ENCODE peak calls at places on chromosomes 11 and 22, in six cellular contexts. B is lower leg skin, C is pancreas, I is RWPE1, Q is brain microvascular endothelial cell, H is Calu3. X is an unnamed sample.

GRCh38 chr11:118406599-118407166 is 5.3 kb downstream of the ATP5MG start:
- DNase-seq in I (no peak), H (no peak), C (no peak), Q (peak), B (no peak), X (no peak)

GRCh38 chr11:79400717-79401330 is 40.0 kb downstream of the TENM4 start:
- DNase-seq in C (no peak), H (peak), B (no peak), Q (no peak), I (peak), X (peak)

GRCh38 chr11:64744544-64745218 is 739 bp upstream of the RASGRP2 start:
- DNase-seq in Q (no peak), H (no peak), B (no peak), I (no peak), C (no peak), X (no peak)

GRCh38 chr11:94417386-94417987 is 16.3 kb upstream of the GPR83 start:
- DNase-seq in H (no peak), B (no peak), Q (peak), I (no peak), C (no peak), X (peak)

GRCh38 chr11:28049338-28050216 is 58.4 kb downstream of the KIF18A start:
- DNase-seq in H (peak), C (no peak), B (no peak), Q (peak), I (peak), X (peak)

GRCh38 chr22:24026056-24026455 is 15.0 kb downstream of the CABIN1 start:
- DNase-seq in Q (no peak), B (no peak), C (no peak), I (no peak), H (no peak), X (no peak)

GRCh38 chr11:3208272-3208671 is 10.3 kb downstream of the MRGPRG start:
- DNase-seq in Q (no peak), C (no peak), I (no peak), B (no peak), H (no peak), X (no peak)

GRCh38 chr11:27234043-27234668 is 128.9 kb downstream of the CCDC34 start:
- DNase-seq in H (no peak), C (no peak), Q (peak), B (peak), I (peak), X (peak)

GRCh38 chr11:11735586-11735985 is 106.2 kb upstream of the USP47 start:
- DNase-seq in Q (no peak), I (no peak), H (no peak), C (no peak), B (no peak), X (no peak)

GRCh38 chr22:39221999-39222686 is 22.6 kb downstream of the PDGFB start:
- DNase-seq in Q (no peak), C (no peak), H (no peak), B (no peak), I (no peak), X (no peak)

GRCh38 chr11:34134765-34135164 is 29.3 kb downstream of the NAT10 start:
- DNase-seq in C (no peak), Q (no peak), B (no peak), H (no peak), I (no peak), X (no peak)

GRCh38 chr22:44758354-44758969 is 6.1 kb downstream of the ARHGAP8 start:
- DNase-seq in B (no peak), I (peak), C (no peak), Q (peak), H (no peak), X (peak)

GRCh38 chr11:91978747-91979146 is 245.9 kb upstream of the FAT3 start:
- DNase-seq in I (peak), C (no peak), H (no peak), B (no peak), Q (no peak), X (peak)

GRCh38 chr11:63567044-63567840 is 4.1 kb upstream of the PLAAT2 start:
- DNase-seq in B (peak), H (peak), I (peak), Q (peak), C (no peak), X (peak)

GRCh38 chr11:12274558-12275197 is 102.7 kb upstream of the PARVA start:
- DNase-seq in I (no peak), H (no peak), C (no peak), B (no peak), Q (peak), X (no peak)

GRCh38 chr11:1782026-1782696 is 18.4 kb upstream of the CTSD start:
- DNase-seq in B (no peak), I (no peak), Q (no peak), H (no peak), C (peak), X (no peak)

GRCh38 chr22:22746963-22747933 is 102.8 kb downstream of the GGTLC2 start:
- DNase-seq in C (no peak), H (no peak), I (no peak), Q (no peak), B (no peak), X (no peak)

GRCh38 chr11:134555510-134555909 is 143.5 kb upstream of the B3GAT1 start:
- DNase-seq in H (no peak), Q (no peak), C (no peak), B (no peak), I (no peak), X (no peak)

GRCh38 chr11:129460714-129461113 is 85.1 kb downstream of the BARX2 start:
- DNase-seq in I (no peak), Q (no peak), C (no peak), H (no peak), B (no peak), X (no peak)

GRCh38 chr22:44304354-44304753 is 8.4 kb downstream of the SHISAL1 start:
- DNase-seq in Q (no peak), I (no peak), C (no peak), B (no peak), H (no peak), X (peak)

GRCh38 chr22:25182131-25183110 is 17.2 kb upstream of the CRYBB3 start:
- DNase-seq in H (no peak), Q (no peak), B (no peak), I (no peak), C (no peak), X (no peak)

GRCh38 chr11:119608201-119608600 is 120.8 kb downstream of the NECTIN1 start:
- DNase-seq in I (no peak), Q (no peak), B (no peak), C (no peak), H (no peak), X (no peak)

GRCh38 chr11:12762283-12762682 is 88.1 kb downstream of the TEAD1 start:
- DNase-seq in C (no peak), H (no peak), B (no peak), Q (no peak), I (no peak), X (no peak)

GRCh38 chr22:19765477-19766234 is 5.1 kb downstream of the TBX1 start:
- DNase-seq in H (no peak), Q (no peak), I (no peak), C (no peak), B (no peak), X (no peak)

GRCh38 chr11:72249961-72250360 is 6.0 kb upstream of the PHOX2A start:
- DNase-seq in Q (no peak), C (no peak), B (no peak), I (no peak), H (no peak), X (no peak)

GRCh38 chr22:26448334-26448733 is 19.3 kb downstream of the ASPHD2 start:
- DNase-seq in I (no peak), C (no peak), B (no peak), H (no peak), Q (no peak), X (no peak)

GRCh38 chr22:47450876-47451475 is 688.5 kb downstream of the TBC1D22A start:
- DNase-seq in B (no peak), I (no peak), H (no peak), Q (no peak), C (no peak), X (no peak)

DNA sequence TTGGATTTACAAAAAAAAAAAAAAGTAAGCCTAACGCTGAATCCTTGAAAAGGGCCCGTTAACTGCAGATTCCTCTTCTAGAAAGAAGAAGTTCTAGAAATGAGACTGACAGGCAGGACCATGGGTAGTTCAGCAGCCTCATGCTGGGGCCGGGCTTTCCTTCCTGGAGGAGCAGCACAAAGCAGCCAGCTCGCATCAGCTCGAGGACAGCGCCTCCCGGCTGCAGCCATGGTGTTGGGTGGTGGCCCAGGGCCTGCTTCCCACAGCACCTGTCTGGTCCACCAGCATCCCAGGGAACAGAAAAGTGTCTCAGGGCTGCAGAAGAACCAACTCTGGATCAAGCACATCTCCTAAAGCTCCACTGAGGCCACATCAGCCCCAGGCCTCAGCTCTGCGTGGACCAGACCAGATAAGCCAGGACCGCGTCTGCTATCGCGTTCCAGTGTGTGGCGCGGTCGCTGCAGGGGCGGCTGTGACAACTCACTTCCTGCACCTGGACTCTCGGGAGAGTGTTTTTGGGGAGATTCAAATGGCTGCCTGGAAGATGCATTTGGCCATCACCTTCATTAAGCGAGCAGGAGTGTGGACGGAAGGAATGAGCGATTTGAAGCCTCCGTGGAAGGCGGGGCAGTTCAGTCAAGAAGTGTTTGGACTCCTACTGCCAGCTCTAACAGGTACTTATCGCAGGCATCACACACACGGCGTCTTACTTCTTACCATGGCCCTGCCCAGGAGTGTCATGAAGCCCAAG is 53.5 kb downstream of the MYH9 start:
- DNase-seq in H (no peak), B (no peak), C (no peak), I (no peak), Q (no peak), X (no peak)
- TF ChIP-seq CTCF in H (no peak), B (no peak), C (no peak), I (no peak), Q (peak), X (peak)

GRCh38 chr11:104531075-104531474 is 367.1 kb upstream of the PDGFD start:
- DNase-seq in I (no peak), Q (no peak), C (no peak), B (no peak), H (peak), X (no peak)
- TF ChIP-seq CTCF in I (no peak), Q (peak), C (no peak), B (no peak), H (no peak), X (no peak)

DNA sequence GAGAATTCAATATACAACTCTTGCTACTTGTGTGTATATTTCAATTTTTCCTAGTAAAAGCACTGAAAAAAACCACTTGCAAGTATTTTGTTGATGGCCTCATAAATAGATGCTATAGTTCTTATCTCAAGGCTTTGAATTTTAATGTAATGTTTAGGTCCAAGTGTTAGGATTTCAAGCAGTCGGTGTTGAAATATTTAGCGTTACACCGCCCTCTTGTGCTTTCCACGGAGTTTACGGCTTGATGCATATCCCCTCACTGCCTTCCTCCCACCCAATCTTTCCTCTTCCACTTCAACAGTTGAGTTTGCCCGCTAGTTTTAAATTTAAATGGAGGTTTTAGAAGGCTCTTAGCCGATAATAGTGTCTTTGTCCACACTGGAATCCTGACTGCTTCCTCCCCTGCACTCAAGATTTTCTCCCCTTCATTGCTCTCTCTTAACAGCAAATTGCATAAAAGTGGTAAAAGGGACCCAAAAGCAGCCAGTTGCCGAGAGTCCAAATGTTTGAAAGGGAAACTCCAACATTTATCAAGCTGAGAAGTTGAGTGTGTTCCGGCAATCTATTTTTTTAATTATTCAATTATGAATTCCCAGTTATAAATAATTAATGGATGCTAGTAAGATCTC is 25.9 kb upstream of the HTATIP2 start:
- DNase-seq in I (peak), H (peak), Q (peak), B (no peak), C (no peak), X (peak)
- TF ChIP-seq CTCF in I (peak), H (peak), Q (peak), B (no peak), C (no peak), X (peak)

GRCh38 chr11:78224506-78224905 is 35.8 kb downstream of the USP35 start:
- DNase-seq in H (no peak), Q (no peak), I (no peak), B (no peak), C (no peak), X (no peak)
- TF ChIP-seq CTCF in H (no peak), Q (no peak), I (no peak), B (no peak), C (no peak), X (no peak)

DNA sequence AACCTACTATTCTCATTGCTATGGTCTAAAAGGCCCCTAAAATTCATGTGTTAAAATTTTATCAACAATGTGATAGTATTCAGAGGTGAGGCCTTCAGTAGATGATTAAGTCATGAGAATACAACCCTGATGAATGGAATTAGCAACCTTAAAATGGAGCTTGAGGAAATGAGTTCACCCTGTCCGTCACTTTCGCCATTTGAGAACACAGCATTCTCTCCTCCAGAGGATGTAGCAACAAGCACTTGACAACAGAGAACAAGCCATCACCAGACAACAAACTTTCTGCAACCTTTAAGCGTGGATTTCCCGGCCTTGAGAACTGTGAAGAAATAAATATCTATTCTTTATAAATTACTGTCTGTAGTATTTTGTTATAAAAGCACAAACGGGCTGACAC is 197.0 kb downstream of the SBF2 start:
- DNase-seq in C (no peak), Q (no peak), I (no peak), B (no peak), H (no peak), X (no peak)
- TF ChIP-seq CTCF in C (no peak), Q (no peak), I (no peak), B (no peak), H (no peak), X (no peak)

DNA sequence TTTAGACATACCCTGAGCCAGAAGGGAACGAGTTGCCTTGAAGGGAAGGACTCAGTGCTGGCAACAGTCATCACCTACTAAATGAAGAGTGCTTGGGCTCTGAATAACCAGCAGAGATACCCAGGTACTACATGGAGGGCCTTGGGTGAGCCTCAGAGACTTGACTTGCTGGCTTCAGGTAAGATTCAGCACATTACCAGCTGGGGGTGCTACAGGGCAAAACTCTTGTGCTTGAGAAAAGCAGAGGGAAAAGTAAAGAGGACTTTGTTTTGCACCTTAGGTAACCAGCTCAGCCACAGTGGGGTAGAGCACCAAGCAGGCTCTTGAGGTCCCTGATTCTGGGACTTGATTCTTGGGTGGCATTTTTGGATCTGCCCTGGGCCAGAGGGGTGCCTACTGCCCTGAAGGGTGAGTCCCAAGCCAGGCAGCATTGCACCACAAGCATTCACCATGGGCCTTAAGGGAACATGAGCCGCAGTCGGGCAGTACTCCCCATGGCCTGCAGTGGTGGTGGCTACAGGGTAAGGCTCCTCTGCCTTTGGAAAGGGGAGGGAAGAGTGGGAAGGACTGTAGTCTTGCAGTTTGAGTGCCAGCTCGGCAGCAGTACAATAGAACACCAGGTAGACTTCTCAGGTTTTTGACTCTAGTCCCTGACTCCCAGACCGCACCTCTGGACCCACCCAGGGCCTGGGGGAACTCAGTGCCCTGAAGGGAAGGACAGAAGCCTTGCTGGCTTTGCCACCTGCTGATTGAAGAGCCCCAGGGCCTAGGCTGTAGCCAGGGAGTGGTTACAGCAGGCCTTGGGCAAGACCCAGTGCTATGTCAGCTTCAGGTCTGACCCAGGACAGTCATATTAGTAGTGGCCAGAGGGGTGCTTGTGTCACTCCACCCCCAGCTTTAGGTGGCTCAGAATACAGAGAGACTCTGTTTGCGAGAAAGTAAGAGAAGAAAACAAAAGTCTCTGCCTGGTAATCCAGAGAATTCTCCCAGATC is 22.7 kb upstream of the PLEKHA7 start:
- DNase-seq in Q (no peak), B (no peak), H (peak), C (peak), I (no peak), X (no peak)
- TF ChIP-seq CTCF in Q (peak), B (no peak), H (peak), C (peak), I (no peak), X (no peak)

GRCh38 chr11:69726019-69726418 is 22.2 kb upstream of the FGF19 start:
- DNase-seq in Q (no peak), C (no peak), I (no peak), B (no peak), H (no peak), X (no peak)

GRCh38 chr11:69718912-69719311 is 15.1 kb upstream of the FGF19 start:
- DNase-seq in H (no peak), I (no peak), B (no peak), C (no peak), Q (no peak), X (no peak)

GRCh38 chr11:69721061-69721460 is 17.2 kb upstream of the FGF19 start:
- DNase-seq in I (no peak), C (no peak), Q (no peak), B (no peak), H (no peak), X (no peak)

GRCh38 chr11:69718147-69718546 is 14.3 kb upstream of the FGF19 start:
- DNase-seq in C (no peak), H (peak), B (no peak), I (peak), Q (peak), X (peak)

DNA sequence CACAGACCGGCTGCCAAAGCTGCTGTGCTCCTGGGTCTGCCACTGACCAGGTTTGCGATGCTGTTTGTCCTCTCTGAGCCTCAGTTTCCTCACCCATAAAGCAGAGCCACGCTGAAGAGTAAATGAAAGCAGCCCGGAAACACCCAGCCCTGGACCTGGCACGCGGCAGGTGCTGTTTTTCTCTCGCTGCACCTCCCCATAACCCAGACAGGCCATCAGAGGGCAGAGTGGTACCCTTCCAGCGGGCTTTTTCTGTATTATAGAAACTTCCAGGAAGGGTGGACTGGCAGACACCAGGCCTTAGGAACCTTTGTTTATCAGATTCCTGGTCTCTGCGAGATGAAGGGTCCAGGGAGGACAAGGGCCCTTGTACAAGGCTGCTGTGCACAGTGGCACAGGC is 17.9 kb upstream of the FGF19 start:
- DNase-seq in I (peak), Q (no peak), H (peak), B (no peak), C (no peak), X (no peak)
- TF ChIP-seq CTCF in I (no peak), Q (peak), H (no peak), B (no peak), C (peak), X (peak)

GRCh38 chr11:86641537-86642270 is 30.7 kb downstream of the ME3 start:
- DNase-seq in C (no peak), H (no peak), Q (no peak), B (no peak), I (no peak), X (no peak)
- TF ChIP-seq CTCF in C (no peak), H (no peak), Q (no peak), B (no peak), I (no peak), X (peak)

GRCh38 chr11:68338041-68338800 is 25.8 kb downstream of the LRP5 start:
- DNase-seq in I (peak), B (peak), C (no peak), H (no peak), Q (peak), X (peak)
- TF ChIP-seq CTCF in I (no peak), B (no peak), C (no peak), H (no peak), Q (no peak), X (no peak)

GRCh38 chr11:44738791-44739190 is 12.0 kb downstream of the TSPAN18 start:
- DNase-seq in I (no peak), C (no peak), Q (no peak), H (no peak), B (no peak), X (no peak)
- TF ChIP-seq CTCF in I (no peak), C (no peak), Q (no peak), H (no peak), B (no peak), X (no peak)

X was measured in HFFc6.